ENCODE peak calls at places on chromosomes 12 and 14, in five cellular contexts. C is heart left ventricle, G is A549, N is stomach, Y is ovary. I is an unnamed sample.

GRCh38 chr12:122946690-122947271 is 19.5 kb downstream of the ABCB9 start:
- DNase-seq in G (peak; percentile 92), Y (peak; percentile 54), C (peak; percentile 77), N (peak; percentile 85), I (peak; percentile 99)

GRCh38 chr12:1863823-1864222 is 43.5 kb downstream of the LRTM2 start:
- DNase-seq in N (peak; percentile 9), C (no peak), G (no peak), Y (no peak), I (peak; percentile 26)

GRCh38 chr12:39505025-39505424 is 62.1 kb upstream of the KIF21A start:
- DNase-seq in C (no peak), Y (no peak), G (no peak), N (no peak), I (no peak)

GRCh38 chr12:65689508-65689907 is 134.8 kb upstream of the HMGA2 start:
- DNase-seq in C (no peak), Y (no peak), G (no peak), N (no peak), I (no peak)

GRCh38 chr12:102548543-102548942 is 68.2 kb upstream of the IGF1 start:
- DNase-seq in G (no peak), Y (peak; percentile 91), C (peak; percentile 51), N (peak; percentile 77), I (no peak)

GRCh38 chr14:87816421-87816820 is 176.6 kb downstream of the GALC start:
- DNase-seq in G (no peak), N (no peak), C (no peak), Y (no peak), I (no peak)

GRCh38 chr12:127620956-127621355 is 646.0 kb upstream of the TMEM132C start:
- DNase-seq in G (no peak), Y (no peak), C (no peak), N (no peak), I (no peak)

GRCh38 chr12:56029666-56030293 is 8.9 kb downstream of the IKZF4 start:
- DNase-seq in G (peak; percentile 67), C (peak; percentile 36), N (peak; percentile 37), Y (no peak), I (no peak)

GRCh38 chr12:49923035-49923644 is 19.4 kb upstream of the FAIM2 start:
- DNase-seq in N (no peak), C (no peak), Y (peak; percentile 57), G (no peak), I (no peak)

GRCh38 chr12:103820881-103821489 is 20.0 kb downstream of the NT5DC3 start:
- DNase-seq in N (no peak), Y (no peak), C (no peak), G (no peak), I (no peak)

GRCh38 chr14:90105756-90106155 is 44.0 kb downstream of the KCNK13 start:
- DNase-seq in C (no peak), Y (peak; percentile 33), G (no peak), N (no peak), I (no peak)

GRCh38 chr14:23055621-23056256 is 1.6 kb downstream of the CDH24 start:
- DNase-seq in N (no peak), G (no peak), C (peak; percentile 51), Y (peak; percentile 54), I (peak; percentile 90)

GRCh38 chr12:88093573-88093972 is 48.3 kb downstream of the CEP290 start:
- DNase-seq in C (no peak), G (no peak), Y (no peak), N (no peak), I (no peak)

GRCh38 chr12:3076730-3077571 is at the start of gene TSPAN9:
- DNase-seq in C (peak; percentile 83), Y (peak; percentile 85), N (peak; percentile 87), G (peak; percentile 74), I (peak; percentile 54)

GRCh38 chr14:89167705-89168104 is 249.3 kb downstream of the FOXN3 start:
- DNase-seq in C (no peak), G (no peak), Y (no peak), N (no peak), I (no peak)

GRCh38 chr12:92242917-92243316 is 97.3 kb upstream of the BTG1 start:
- DNase-seq in N (no peak), C (no peak), G (no peak), Y (peak; percentile 36), I (no peak)

GRCh38 chr14:42110167-42110566 is 503.5 kb downstream of the LRFN5 start:
- DNase-seq in Y (no peak), N (no peak), C (no peak), G (peak; percentile 66), I (no peak)

GRCh38 chr12:94762943-94763342 is 112.6 kb upstream of the TMCC3 start:
- DNase-seq in N (no peak), Y (no peak), C (no peak), G (no peak), I (no peak)

GRCh38 chr14:53902307-53902706 is 54.3 kb downstream of the BMP4 start:
- DNase-seq in N (no peak), C (no peak), G (no peak), Y (no peak), I (no peak)

GRCh38 chr14:89719371-89720075 is 235.0 kb downstream of the EFCAB11 start:
- DNase-seq in C (no peak), G (no peak), N (no peak), Y (no peak), I (no peak)

GRCh38 chr12:112140728-112141127 is 15.4 kb downstream of the TRAFD1 start:
- DNase-seq in Y (no peak), N (peak; percentile 23), C (no peak), G (no peak), I (no peak)

GRCh38 chr14:25150934-25151790 is 101.2 kb upstream of the STXBP6 start:
- DNase-seq in N (no peak), Y (no peak), C (no peak), G (peak; percentile 54), I (no peak)

GRCh38 chr12:43842259-43842658 is 6.4 kb downstream of the TMEM117 start:
- DNase-seq in Y (no peak), G (no peak), N (no peak), C (no peak), I (no peak)

GRCh38 chr12:50197297-50197727 is 30.1 kb upstream of the CERS5 start:
- DNase-seq in N (no peak), G (no peak), Y (no peak), C (no peak), I (no peak)

GRCh38 chr12:119444462-119445044 is 110.0 kb downstream of the CCDC60 start:
- DNase-seq in Y (peak; percentile 30), G (peak; percentile 85), N (peak; percentile 38), C (peak; percentile 12), I (no peak)

GRCh38 chr14:100329233-100330006 is 6.3 kb downstream of the SLC25A47 start:
- DNase-seq in Y (no peak), C (no peak), G (no peak), N (no peak), I (no peak)

GRCh38 chr14:93970589-93970966 is 5.8 kb downstream of the ASB2 start:
- DNase-seq in Y (no peak), C (no peak), G (peak; percentile 37), N (peak; percentile 60), I (no peak)

GRCh38 chr12:89949457-89950195 is 241.0 kb upstream of the ATP2B1 start:
- DNase-seq in Y (no peak), G (peak; percentile 98), N (no peak), C (peak; percentile 43), I (no peak)

GRCh38 chr12:104201238-104202001 is 14.2 kb upstream of the TXNRD1 start:
- DNase-seq in Y (no peak), G (peak; percentile 86), C (peak; percentile 14), N (peak; percentile 41), I (peak; percentile 34)

GRCh38 chr14:100140452-100141132 is 18.9 kb downstream of the DEGS2 start:
- DNase-seq in G (peak; percentile 26), N (peak; percentile 51), Y (no peak), C (no peak), I (no peak)

DNA sequence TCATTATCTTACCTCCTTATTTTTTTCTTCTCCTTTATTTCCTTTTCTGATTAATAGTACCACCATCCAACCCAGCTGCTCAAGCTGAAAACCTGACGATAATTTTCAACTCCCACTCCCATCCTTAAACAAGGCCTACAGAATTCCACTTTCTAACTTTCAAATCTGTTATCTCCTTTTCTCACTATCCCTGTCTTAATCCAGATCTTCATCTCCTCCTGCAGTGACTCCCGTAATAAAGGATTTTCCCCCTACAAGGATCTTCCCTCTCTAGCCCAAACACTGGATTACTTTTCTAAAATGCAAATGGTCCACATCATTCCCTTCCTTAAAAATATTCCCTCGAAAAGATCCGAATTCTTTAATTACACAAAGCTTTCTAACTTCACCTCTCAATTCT is 1.5 kb downstream of the TRAPPC6B start:
- DNase-seq in G (no peak), C (no peak), N (no peak), Y (no peak), I (no peak)
- H3K4me3 ChIP-seq in G (no peak overlapping the region), C (peak overlapping the region; percentile 87), N (peak overlapping the region; percentile 83), Y (no peak overlapping the region), I (no peak overlapping the region)

DNA sequence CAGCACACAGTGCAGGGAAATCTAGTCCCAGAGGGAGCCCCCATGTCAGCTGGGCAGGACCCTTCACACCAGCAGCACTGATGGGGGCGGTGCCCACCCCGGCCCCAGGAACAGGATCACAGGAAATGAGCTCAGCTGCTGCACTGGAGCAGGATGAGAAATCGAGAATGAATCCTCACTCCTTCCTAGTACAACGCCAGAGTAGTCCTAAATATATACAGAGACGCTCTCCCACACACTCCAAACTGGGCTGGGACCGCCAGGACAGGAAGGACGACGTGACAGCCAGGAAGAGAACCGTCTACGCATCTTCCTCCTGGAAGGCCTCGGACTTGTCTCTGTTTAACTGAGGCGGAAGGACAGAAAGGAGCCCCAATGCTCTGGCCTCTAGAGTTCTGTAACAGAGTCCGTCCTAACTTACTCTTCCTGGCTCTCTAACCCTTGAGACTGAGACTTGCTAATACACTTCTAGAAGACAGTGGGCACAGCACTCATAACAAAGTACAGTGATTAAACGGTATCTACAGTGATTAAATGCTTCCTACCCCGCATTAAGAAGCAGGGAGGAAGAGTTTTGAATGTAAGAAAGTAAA is 33.4 kb downstream of the CDC42BPB start:
- DNase-seq in G (no peak), C (peak; percentile 61), N (no peak), Y (no peak), I (no peak)
- TF ChIP-seq POLR2A in G (no peak), C (no peak), N (no peak), Y (no peak), I (no peak)

DNA sequence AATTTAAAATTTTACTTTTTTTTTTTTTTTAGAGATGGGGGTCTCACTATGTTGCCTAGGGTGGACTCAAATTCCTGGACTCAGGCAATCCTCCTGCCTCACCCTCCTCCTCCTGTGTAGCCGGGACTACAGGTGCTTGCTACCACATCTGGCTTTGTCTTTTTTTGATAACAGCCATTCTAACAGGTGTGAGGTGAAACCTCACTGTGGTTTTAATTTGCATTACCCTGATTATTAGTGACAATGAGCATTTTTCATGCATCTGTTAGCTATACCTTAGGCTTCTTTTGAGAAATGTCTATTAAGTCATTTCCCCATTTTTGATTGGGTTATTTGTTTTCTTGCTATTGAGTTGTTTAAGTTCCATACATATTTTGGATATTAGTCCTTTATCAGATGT is 85.9 kb downstream of the MYF5 start:
- DNase-seq in G (no peak), Y (no peak), N (no peak), C (no peak), I (no peak)
- H3K4me3 ChIP-seq in G (no peak overlapping the region), Y (no peak overlapping the region), N (no peak overlapping the region), C (no peak overlapping the region), I (no peak overlapping the region)

DNA sequence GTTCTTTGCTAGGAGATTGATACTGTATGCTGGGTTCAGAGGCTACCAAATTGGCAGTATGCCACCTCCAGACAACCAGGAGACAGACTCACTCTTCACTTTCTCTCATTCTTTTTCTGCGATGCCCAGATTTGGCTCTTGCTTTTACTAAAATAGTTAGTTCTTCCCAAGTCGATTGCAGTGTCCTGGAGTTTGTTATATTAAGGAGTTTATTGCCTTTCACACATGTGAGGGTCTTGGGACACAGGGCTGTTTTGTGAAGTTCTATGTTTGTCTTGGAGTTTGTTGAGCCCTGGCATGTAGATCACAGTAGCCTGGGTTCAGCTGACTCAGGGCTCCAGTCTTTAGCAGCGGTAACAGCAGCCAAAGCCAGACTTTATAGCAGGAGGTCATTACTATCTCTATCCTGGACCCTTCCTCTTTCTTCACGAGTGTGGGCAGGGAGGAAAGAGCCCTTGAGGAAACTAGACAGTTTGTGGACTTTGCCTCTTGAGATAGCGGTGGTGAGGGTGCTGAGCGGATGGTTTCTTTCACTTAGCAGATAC is 1.6 kb downstream of the MLEC start:
- DNase-seq in N (no peak), Y (no peak), G (no peak), C (no peak), I (no peak)
- TF ChIP-seq POLR2A in N (no peak), Y (no peak), G (no peak), C (no peak), I (no peak)

I was measured in lower leg skin.